ENCODE peak calls at places on chromosomes 4 and X, in seven cellular contexts. G is tibial artery, W is fibroblast of mammary gland, C is AG09309, P is nephron progenitor cell, K is endothelial cell, X is suprapubic skin. N is an unnamed sample.

GRCh38 chr4:15344041-15344440 is 83.8 kb upstream of the C1QTNF7 start:
- DNase-seq in P (no peak), X (no peak), W (peak), K (no peak), C (peak), G (no peak), N (no peak)

GRCh38 chr4:67809502-67809901 is 55.3 kb upstream of the GNRHR start:
- DNase-seq in P (no peak), G (no peak), C (no peak), K (no peak), W (no peak), X (no peak), N (no peak)

GRCh38 chrX:40651620-40652223 is 4.4 kb upstream of the CXorf38 start:
- DNase-seq in G (no peak), C (peak), K (peak), X (peak), P (peak), W (peak), N (peak)

GRCh38 chrX:69031181-69031580 is 134.1 kb downstream of the PJA1 start:
- DNase-seq in P (peak), G (no peak), C (no peak), K (no peak), X (no peak), W (peak), N (no peak)

GRCh38 chr4:16824278-16824806 is 74.1 kb downstream of the LDB2 start:
- DNase-seq in W (peak), C (no peak), G (no peak), K (no peak), P (no peak), X (no peak), N (no peak)

GRCh38 chr4:72893354-72894066 is 176.0 kb downstream of the COX18 start:
- DNase-seq in G (no peak), P (no peak), K (no peak), X (no peak), C (no peak), W (no peak), N (no peak)

GRCh38 chrX:19840899-19841648 is 46.3 kb downstream of the SH3KBP1 start:
- DNase-seq in G (no peak), W (no peak), P (no peak), X (no peak), K (no peak), C (no peak), N (no peak)

GRCh38 chr4:104489731-104490095 is 5.0 kb downstream of the CXXC4 start:
- DNase-seq in K (no peak), P (no peak), X (no peak), C (no peak), G (no peak), W (no peak), N (no peak)

GRCh38 chrX:149505671-149506070 is 565 bp upstream of the IDS start:
- DNase-seq in C (no peak), P (no peak), K (no peak), W (no peak), X (no peak), G (no peak), N (no peak)

GRCh38 chrX:12007881-12008280 is 130.4 kb upstream of the FRMPD4 start:
- DNase-seq in G (no peak), C (peak), P (no peak), X (no peak), K (no peak), W (peak), N (no peak)

GRCh38 chrX:13266641-13267420 is 53.0 kb downstream of the ATXN3L start:
- DNase-seq in C (no peak), G (no peak), P (no peak), X (no peak), W (peak), K (no peak), N (peak)

GRCh38 chrX:41258281-41258680 is 75.7 kb upstream of the DDX3X start:
- DNase-seq in K (no peak), W (no peak), G (no peak), X (no peak), C (no peak), P (no peak), N (no peak)

GRCh38 chr4:120066182-120066524 is 495 bp downstream of the MAD2L1 start:
- DNase-seq in W (no peak), K (no peak), G (no peak), X (no peak), P (no peak), C (no peak), N (no peak)

GRCh38 chr4:57442834-57443291 is 332.7 kb upstream of the IGFBP7 start:
- DNase-seq in G (no peak), P (peak), X (no peak), K (peak), C (no peak), W (peak), N (peak)

GRCh38 chrX:70139736-70140135 is 6.5 kb downstream of the IGBP1 start:
- DNase-seq in G (no peak), C (no peak), K (no peak), P (no peak), W (no peak), X (no peak), N (no peak)

GRCh38 chrX:45309096-45309495 is 108.4 kb upstream of the DIPK2B start:
- DNase-seq in X (no peak), W (peak), P (no peak), G (no peak), C (no peak), K (no peak), N (no peak)

GRCh38 chr4:6478546-6479220 is 6.3 kb upstream of the PPP2R2C start:
- DNase-seq in C (no peak), G (no peak), K (no peak), W (no peak), X (peak), P (no peak), N (no peak)

GRCh38 chr4:142909908-142910307 is 63.8 kb upstream of the INPP4B start:
- DNase-seq in X (no peak), C (no peak), G (no peak), W (no peak), K (no peak), P (no peak), N (no peak)

GRCh38 chr4:86508436-86508835 is 85.7 kb upstream of the PTPN13 start:
- DNase-seq in C (peak), G (no peak), K (no peak), X (no peak), P (no peak), W (peak), N (no peak)

GRCh38 chr4:125370478-125370877 is 55.7 kb downstream of the FAT4 start:
- DNase-seq in C (no peak), K (no peak), W (no peak), X (no peak), P (no peak), G (no peak), N (no peak)

GRCh38 chrX:39149761-39150160 is 348.5 kb downstream of the MID1IP1 start:
- DNase-seq in C (peak), G (peak), X (peak), K (peak), W (peak), P (peak), N (peak)

GRCh38 chrX:46573896-46574336 is 351 bp downstream of the CHST7 start:
- DNase-seq in C (no peak), G (peak), W (peak), X (peak), P (peak), K (peak), N (peak)

GRCh38 chr4:890036-890695 is 42.0 kb downstream of the GAK start:
- DNase-seq in P (no peak), X (no peak), C (no peak), K (no peak), W (no peak), G (no peak), N (no peak)

GRCh38 chr4:123478859-123479345 is 82.3 kb downstream of the SPRY1 start:
- DNase-seq in K (no peak), G (no peak), P (peak), W (no peak), X (no peak), C (peak), N (no peak)

GRCh38 chrX:130084651-130085237 is 25.6 kb downstream of the ELF4 start:
- DNase-seq in C (no peak), X (no peak), K (no peak), P (no peak), W (no peak), G (no peak), N (no peak)

GRCh38 chr4:177667687-177668086 is 225.4 kb upstream of the AGA start:
- DNase-seq in P (no peak), W (no peak), K (no peak), G (no peak), X (no peak), C (no peak), N (no peak)

GRCh38 chr4:149999485-150000074 is 78.7 kb upstream of the DCLK2 start:
- DNase-seq in G (no peak), X (no peak), P (peak), K (peak), W (peak), C (peak), N (peak)

GRCh38 chr4:91812319-91812718 is 491.4 kb upstream of the GRID2 start:
- DNase-seq in P (no peak), G (no peak), C (no peak), W (no peak), X (no peak), K (no peak), N (no peak)

GRCh38 chrX:39755152-39756032 is 342.4 kb downstream of the BCOR start:
- DNase-seq in X (peak), C (peak), W (peak), G (peak), K (no peak), P (peak), N (no peak)

GRCh38 chr4:185903205-185903604 is 91.2 kb upstream of the SORBS2 start:
- DNase-seq in X (no peak), P (no peak), G (no peak), K (no peak), C (no peak), W (no peak), N (no peak)

GRCh38 chr4:26124753-26125236 is 196.0 kb upstream of the RBPJ start:
- DNase-seq in K (no peak), G (no peak), C (no peak), P (no peak), X (no peak), W (peak), N (no peak)

DNA sequence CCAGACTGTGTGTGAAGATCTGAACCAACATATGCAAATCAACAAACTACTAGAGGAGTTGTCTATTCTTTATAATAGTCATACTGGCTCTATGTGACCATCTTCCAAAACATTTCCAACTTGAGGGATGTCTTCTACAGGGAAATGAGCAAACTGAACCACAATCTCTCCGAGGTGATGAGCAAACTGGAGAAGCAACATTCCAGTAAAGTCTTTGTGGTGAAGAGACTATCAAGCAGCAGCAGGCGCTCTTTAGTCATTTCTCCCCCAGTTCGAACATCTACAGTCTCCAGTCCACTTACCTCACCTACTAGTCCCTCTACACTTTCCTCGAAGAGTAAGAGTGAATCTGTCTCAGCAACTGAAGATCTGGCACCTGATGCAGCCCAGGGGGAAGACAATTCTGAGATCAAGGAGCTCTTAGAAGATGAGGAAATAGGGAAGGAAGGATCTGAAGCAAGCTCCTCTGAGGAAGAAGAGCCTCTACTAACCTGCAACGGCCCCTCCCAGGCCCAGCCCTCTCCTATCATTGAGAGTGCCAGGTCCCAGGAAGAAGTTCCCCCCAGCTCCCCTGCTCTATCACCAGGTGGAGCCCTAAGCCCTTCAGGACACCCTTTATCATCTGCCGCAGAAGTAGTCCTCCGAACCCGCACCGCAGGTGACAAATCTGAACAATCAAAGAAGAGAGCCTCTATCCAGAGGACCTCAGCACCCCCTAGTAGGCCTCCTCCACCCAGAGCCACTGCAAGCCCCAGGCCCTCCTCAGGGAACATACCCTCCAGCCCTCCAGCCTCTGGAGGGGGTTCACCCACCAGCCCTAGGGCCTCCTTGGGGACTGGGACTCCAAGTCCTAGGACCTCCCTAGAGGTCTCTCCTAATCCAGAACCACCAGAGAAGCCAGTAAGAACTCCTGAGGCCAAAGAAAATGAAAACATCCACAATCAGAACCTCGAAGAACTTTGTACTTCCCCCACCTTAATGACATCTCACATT is 98.1 kb downstream of the HNRNPD start:
- DNase-seq in G (no peak), C (no peak), K (no peak), W (no peak), P (no peak), X (no peak), N (no peak)
- TF ChIP-seq CTCF in G (no peak), C (no peak), K (no peak), W (no peak), P (no peak), X (no peak), N (no peak)

DNA sequence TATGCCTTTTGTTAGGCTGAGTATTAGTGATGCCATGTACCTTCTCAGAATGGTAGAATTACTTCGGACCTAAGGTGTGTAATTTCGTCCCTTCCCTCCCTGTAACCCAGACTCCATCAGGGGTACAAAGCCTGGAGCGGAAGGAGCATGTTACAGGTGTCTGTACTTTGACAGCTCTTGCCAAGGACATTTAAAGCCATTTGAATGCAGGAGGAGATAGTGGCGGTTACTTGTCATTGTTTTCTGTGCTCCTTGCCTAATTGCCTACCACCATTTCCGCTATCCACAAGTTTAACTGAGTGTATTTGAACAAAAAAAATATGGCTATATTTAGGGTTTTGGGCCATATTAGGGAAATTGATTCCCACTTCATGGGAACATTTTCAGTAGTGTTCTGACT is 1.8 kb downstream of the FNIP2 start:
- DNase-seq in G (no peak), K (no peak), C (no peak), X (no peak), W (no peak), P (no peak), N (no peak)
- TF ChIP-seq CTCF in G (no peak), K (no peak), C (no peak), X (no peak), W (no peak), P (no peak), N (no peak)

GRCh38 chr4:102610007-102610406 is 108.8 kb downstream of the NFKB1 start:
- DNase-seq in K (no peak), G (no peak), X (no peak), P (no peak), C (no peak), W (peak), N (no peak)
- TF ChIP-seq CTCF in K (no peak), G (no peak), X (no peak), P (no peak), C (peak), W (peak), N (peak)

GRCh38 chr4:37884855-37885487 is 5.9 kb upstream of the TBC1D1 start:
- DNase-seq in C (no peak), X (no peak), G (no peak), W (no peak), K (no peak), P (no peak), N (no peak)

GRCh38 chr4:37879365-37879764 is 11.5 kb upstream of the TBC1D1 start:
- DNase-seq in G (no peak), W (no peak), X (no peak), K (no peak), P (no peak), C (no peak), N (no peak)

GRCh38 chr4:37885496-37885895 is 5.4 kb upstream of the TBC1D1 start:
- DNase-seq in G (peak), W (no peak), K (no peak), C (no peak), P (no peak), X (no peak), N (no peak)

GRCh38 chr4:37882665-37883296 is 8.1 kb upstream of the TBC1D1 start:
- DNase-seq in W (no peak), G (peak), X (no peak), C (no peak), K (no peak), P (no peak), N (no peak)
- TF ChIP-seq CTCF in W (peak), G (no peak), X (no peak), C (peak), K (no peak), P (no peak), N (no peak)

GRCh38 chrX:47960400-47960799 is 43.4 kb downstream of the ZNF182 start:
- DNase-seq in X (no peak), W (no peak), K (no peak), C (no peak), G (no peak), P (no peak), N (no peak)

GRCh38 chrX:47956016-47956415 is 47.8 kb downstream of the ZNF182 start:
- DNase-seq in X (no peak), W (no peak), K (no peak), G (no peak), P (no peak), C (no peak), N (no peak)

GRCh38 chrX:47958943-47959342 is 44.8 kb downstream of the ZNF182 start:
- DNase-seq in W (peak), C (no peak), G (no peak), X (no peak), K (no peak), P (no peak), N (no peak)
- TF ChIP-seq CTCF in W (peak), C (peak), G (no peak), X (no peak), K (no peak), P (no peak), N (peak)

GRCh38 chr4:146343776-146344175 is 129.4 kb downstream of the REELD1 start:
- DNase-seq in C (no peak), G (no peak), W (no peak), K (no peak), P (no peak), X (no peak), N (no peak)

GRCh38 chr4:146342600-146343192 is 128.4 kb downstream of the REELD1 start:
- DNase-seq in P (peak), X (no peak), G (no peak), C (no peak), K (peak), W (peak), N (peak)

GRCh38 chr4:146343199-146343598 is 128.9 kb downstream of the REELD1 start:
- DNase-seq in K (no peak), X (no peak), C (no peak), G (no peak), W (no peak), P (no peak), N (no peak)

GRCh38 chr4:146338512-146338911 is 124.2 kb downstream of the REELD1 start:
- DNase-seq in P (no peak), G (no peak), W (peak), C (no peak), X (no peak), K (no peak), N (no peak)

GRCh38 chr4:146340798-146341197 is 126.5 kb downstream of the REELD1 start:
- DNase-seq in C (no peak), K (no peak), X (no peak), W (peak), G (no peak), P (no peak), N (no peak)
- TF ChIP-seq CTCF in C (peak), K (peak), X (no peak), W (peak), G (peak), P (peak), N (peak)

GRCh38 chr4:105895324-105895608 is at the start of gene NPNT:
- DNase-seq in K (peak), X (no peak), W (no peak), C (no peak), G (no peak), P (peak), N (peak)
- TF ChIP-seq CTCF in K (no peak), X (no peak), W (no peak), C (no peak), G (no peak), P (no peak), N (no peak)

GRCh38 chr4:37451646-37452045 is 207.1 kb downstream of the NWD2 start:
- DNase-seq in W (no peak), X (no peak), K (no peak), P (no peak), G (no peak), C (no peak), N (no peak)

GRCh38 chr4:37453361-37454262 is 209.1 kb downstream of the NWD2 start:
- DNase-seq in K (peak), P (peak), C (no peak), X (peak), W (no peak), G (peak), N (peak)

GRCh38 chr4:37454263-37454800 is 209.8 kb downstream of the NWD2 start:
- DNase-seq in P (no peak), W (no peak), G (no peak), K (no peak), C (no peak), X (no peak), N (no peak)

GRCh38 chr4:37450911-37451310 is 206.4 kb downstream of the NWD2 start:
- DNase-seq in C (no peak), G (no peak), P (no peak), W (no peak), K (no peak), X (no peak), N (no peak)

GRCh38 chr4:37453004-37453360 is 208.4 kb downstream of the NWD2 start:
- DNase-seq in K (peak), G (no peak), P (peak), W (peak), C (peak), X (no peak), N (peak)
- TF ChIP-seq CTCF in K (peak), G (no peak), P (peak), W (peak), C (peak), X (peak), N (peak)

GRCh38 chrX:132594129-132594528 is 105.3 kb upstream of the MBNL3 start:
- DNase-seq in P (no peak), C (no peak), K (no peak), X (no peak), G (no peak), W (peak), N (no peak)

GRCh38 chrX:132590350-132591026 is 101.7 kb upstream of the MBNL3 start:
- DNase-seq in X (no peak), W (no peak), K (no peak), P (no peak), C (no peak), G (no peak), N (no peak)

GRCh38 chrX:132591719-132592275 is 103.0 kb upstream of the MBNL3 start:
- DNase-seq in X (no peak), P (no peak), W (no peak), C (no peak), K (no peak), G (no peak), N (no peak)

DNA sequence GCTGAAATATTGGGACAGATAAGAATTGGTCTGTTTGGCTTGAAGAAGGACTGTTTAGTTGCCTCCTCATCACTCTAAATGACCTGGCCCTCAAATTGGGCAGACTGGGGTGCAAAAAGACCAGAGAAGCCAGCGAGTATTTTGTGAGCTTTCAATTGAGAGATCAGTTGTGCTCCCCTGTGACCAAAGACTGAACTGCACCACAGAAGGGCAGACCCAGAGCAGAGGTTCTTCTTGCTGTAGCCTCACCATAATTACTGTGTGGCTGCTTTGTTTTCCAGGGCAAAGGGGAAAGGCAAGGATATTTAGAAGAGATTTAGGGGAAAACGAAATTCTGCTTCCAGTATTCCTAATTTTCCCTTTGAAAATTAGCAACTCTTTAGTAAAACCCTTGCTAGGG is 104.0 kb upstream of the MBNL3 start:
- DNase-seq in K (peak), W (peak), X (no peak), G (no peak), C (no peak), P (peak), N (peak)
- TF ChIP-seq CTCF in K (no peak), W (peak), X (peak), G (no peak), C (peak), P (peak), N (peak)

N was measured in neural crest cell.